ENCODE peak calls at places on chromosome 15, in five cellular contexts. L, U, P, S and A are unnamed samples.

GRCh38 chr15:99985878-99986277 is 252.6 kb upstream of the LYSMD4 start:
- DNase-seq in U (no peak), P (no peak), L (no peak), S (no peak), A (no peak)

GRCh38 chr15:52653451-52653964 is 25.7 kb downstream of the ATOSA start:
- DNase-seq in S (peak; percentile 47), P (no peak), L (peak; percentile 91), U (peak; percentile 20), A (no peak)

GRCh38 chr15:81950841-81951414 is 94.9 kb downstream of the MEX3B start:
- DNase-seq in P (no peak), L (no peak), U (peak; percentile 21), S (no peak), A (no peak)

GRCh38 chr15:45187894-45188830 is at the start of gene SHF:
- DNase-seq in S (peak; percentile 95), U (peak; percentile 75), L (peak; percentile 49), P (peak; percentile 77), A (peak; percentile 79)

GRCh38 chr15:26974120-26974780 is 3.3 kb downstream of the GABRG3 start:
- DNase-seq in P (peak; percentile 57), S (peak; percentile 55), L (no peak), U (peak; percentile 87), A (peak; percentile 57)

GRCh38 chr15:87609474-87609873 is 647.1 kb downstream of the NTRK3 start:
- DNase-seq in L (peak; percentile 75), P (no peak), S (no peak), U (no peak), A (peak; percentile 84)

GRCh38 chr15:78325092-78325843 is 14.9 kb upstream of the CRABP1 start:
- DNase-seq in L (no peak), U (no peak), P (no peak), S (peak; percentile 69), A (no peak)

GRCh38 chr15:79091204-79091867 is 756 bp upstream of the RASGRF1 start:
- DNase-seq in P (peak; percentile 67), U (peak; percentile 66), L (no peak), S (peak; percentile 75), A (peak; percentile 62)

GRCh38 chr15:59283717-59284336 is 77.2 kb downstream of the LDHAL6B start:
- DNase-seq in S (no peak), P (no peak), L (no peak), U (no peak), A (no peak)

GRCh38 chr15:47870956-47871625 is 153.8 kb downstream of the SEMA6D start:
- DNase-seq in U (no peak), L (peak; percentile 91), P (no peak), S (no peak), A (peak; percentile 48)

GRCh38 chr15:24856397-24857093 is 98.2 kb upstream of the SNRPN start:
- DNase-seq in U (peak; percentile 97), S (peak; percentile 96), P (peak; percentile 88), L (peak; percentile 87), A (no peak)

GRCh38 chr15:60602323-60602722 is 123.4 kb upstream of the ICE2 start:
- DNase-seq in S (no peak), P (no peak), L (no peak), U (no peak), A (no peak)

GRCh38 chr15:45640610-45641009 is 5.8 kb downstream of the SQOR start:
- DNase-seq in U (no peak), S (no peak), P (no peak), L (peak; percentile 95), A (peak; percentile 84)

GRCh38 chr15:25897658-25898057 is 34.5 kb upstream of the ATP10A start:
- DNase-seq in L (no peak), S (no peak), P (no peak), U (no peak), A (no peak)

GRCh38 chr15:60648928-60649679 is 170.2 kb upstream of the ICE2 start:
- DNase-seq in U (no peak), S (no peak), P (no peak), L (no peak), A (no peak)

GRCh38 chr15:96047255-96047931 is 283.1 kb upstream of the NR2F2 start:
- DNase-seq in L (peak; percentile 83), S (no peak), U (no peak), P (no peak), A (peak; percentile 80)

GRCh38 chr15:66001042-66001441 is 131.8 kb downstream of the RAB11A start:
- DNase-seq in L (no peak), S (no peak), U (no peak), P (no peak), A (no peak)

GRCh38 chr15:79942656-79943481 is 28.1 kb downstream of the BCL2A1 start:
- DNase-seq in U (no peak), L (no peak), P (no peak), S (no peak), A (no peak)

GRCh38 chr15:74817370-74817737 is 4.7 kb downstream of the LMAN1L start:
- DNase-seq in U (no peak), S (peak; percentile 33), P (no peak), L (peak; percentile 43), A (no peak)

GRCh38 chr15:101022876-101023275 is 103.7 kb downstream of the LRRK1 start:
- DNase-seq in U (no peak), S (no peak), P (no peak), L (no peak), A (no peak)

GRCh38 chr15:39230205-39230916 is 350.5 kb upstream of the THBS1 start:
- DNase-seq in L (peak; percentile 100), P (no peak), U (no peak), S (no peak), A (peak; percentile 58)

GRCh38 chr15:85763157-85763556 is 31.6 kb downstream of the KLHL25 start:
- DNase-seq in S (no peak), P (no peak), L (no peak), U (no peak), A (peak; percentile 82)

GRCh38 chr15:65333441-65333820 is 29.0 kb downstream of the RNU5B-1 start:
- DNase-seq in L (no peak), P (no peak), S (no peak), U (no peak), A (peak; percentile 76)

GRCh38 chr15:39770748-39771689 is 11.6 kb downstream of the FSIP1 start:
- DNase-seq in S (no peak), L (no peak), U (no peak), P (no peak), A (peak; percentile 96)

GRCh38 chr15:85792872-85793621 is 1.7 kb downstream of the KLHL25 start:
- DNase-seq in L (no peak), S (no peak), P (no peak), U (no peak), A (no peak)

GRCh38 chr15:100614918-100615317 is 12.5 kb downstream of the ASB7 start:
- DNase-seq in U (no peak), L (no peak), S (no peak), P (no peak), A (no peak)

GRCh38 chr15:25368855-25369254 is 70.0 kb downstream of the UBE3A start:
- DNase-seq in U (no peak), L (no peak), P (no peak), S (no peak), A (no peak)

GRCh38 chr15:40363611-40364010 is 5.6 kb downstream of the DISP2 start:
- DNase-seq in S (no peak), U (no peak), P (no peak), L (no peak), A (peak; percentile 71)

GRCh38 chr15:95511680-95512079 is 818.8 kb upstream of the NR2F2 start:
- DNase-seq in P (no peak), L (peak; percentile 30), S (no peak), U (no peak), A (no peak)

GRCh38 chr15:85305050-85305449 is 75.4 kb upstream of the AKAP13 start:
- DNase-seq in P (no peak), L (no peak), U (no peak), S (no peak), A (no peak)

GRCh38 chr15:52256366-52256765 is 39.2 kb downstream of the MYO5C start:
- DNase-seq in L (peak; percentile 90), U (peak; percentile 87), P (peak; percentile 79), S (peak; percentile 65), A (no peak)

GRCh38 chr15:48536681-48537091 is 108.8 kb downstream of the FBN1 start:
- DNase-seq in L (peak; percentile 96), S (no peak), U (no peak), P (no peak), A (no peak)

GRCh38 chr15:35751421-35752133 is 205.6 kb upstream of the DPH6 start:
- DNase-seq in U (peak; percentile 93), S (peak; percentile 88), L (peak; percentile 85), P (peak; percentile 87), A (no peak)

GRCh38 chr15:38610748-38611147 is 46.1 kb upstream of the RASGRP1 start:
- DNase-seq in L (no peak), P (no peak), S (no peak), U (no peak), A (no peak)

GRCh38 chr15:92910451-92910850 is 10.3 kb downstream of the CHD2 start:
- DNase-seq in S (no peak), P (no peak), U (no peak), L (no peak), A (no peak)
- H3K79me2 ChIP-seq in S (peaks cover 100% of the 10 kb centered on the region), P (peaks cover 21% of the 10 kb centered on the region), U (peaks cover 96% of the 10 kb centered on the region), L (peaks cover 97% of the 10 kb centered on the region), A (peaks cover 98% of the 10 kb centered on the region)

DNA sequence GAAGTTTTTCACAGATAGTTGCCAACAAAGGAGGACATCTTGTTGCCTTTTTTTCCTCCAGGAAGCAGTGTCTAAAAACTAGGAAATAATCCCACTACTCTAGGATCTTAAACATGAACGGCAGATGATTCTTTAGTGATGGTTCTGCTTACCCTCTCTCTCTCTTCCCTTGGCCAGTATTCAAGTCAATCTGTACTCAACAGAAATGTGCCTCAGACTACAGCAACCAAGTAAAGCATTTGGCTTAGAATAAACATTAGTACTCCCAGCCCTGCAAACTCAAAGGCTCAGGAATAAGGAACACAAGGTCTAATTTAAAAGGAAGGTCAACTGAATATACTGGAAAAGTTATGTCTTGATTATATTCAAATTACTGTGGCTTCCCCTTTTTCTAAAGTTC is 8.7 kb downstream of the NPTN start:
- DNase-seq in U (no peak), S (no peak), L (no peak), P (no peak), A (no peak)
- H4K20me1 ChIP-seq in U (peaks cover 19% of the 10 kb centered on the region), S (peaks cover 82% of the 10 kb centered on the region), L (peaks cover 24% of the 10 kb centered on the region), P (peaks cover 11% of the 10 kb centered on the region), A (peaks cover 58% of the 10 kb centered on the region)

GRCh38 chr15:42490743-42491539 is at the start of gene ZNF106:
- DNase-seq in L (peak; percentile 93), S (peak; percentile 95), U (peak; percentile 96), P (peak; percentile 95), A (peak; percentile 96)
- TF ChIP-seq CTCF in L (peak; percentile 14), S (peak; percentile 38), U (no peak), P (peak; percentile 9), A (no peak)

GRCh38 chr15:91101356-91101920 is 1.4 kb downstream of the SV2B start:
- DNase-seq in L (no peak), P (no peak), U (no peak), S (no peak), A (no peak)

GRCh38 chr15:91098451-91098850 is 1.6 kb upstream of the SV2B start:
- DNase-seq in L (no peak), U (peak; percentile 31), S (no peak), P (no peak), A (no peak)

GRCh38 chr15:91100561-91101355 is 701 bp downstream of the SV2B start:
- DNase-seq in U (peak; percentile 18), S (peak; percentile 23), P (peak; percentile 50), L (peak; percentile 24), A (peak; percentile 55)

GRCh38 chr15:91102546-91103330 is 2.7 kb downstream of the SV2B start:
- DNase-seq in S (no peak), U (no peak), L (no peak), P (no peak), A (no peak)

GRCh38 chr15:91099616-91100560 is at the start of gene SV2B:
- DNase-seq in U (peak; percentile 77), S (peak; percentile 83), P (peak; percentile 75), L (peak; percentile 7), A (peak; percentile 79)
- H3K79me2 ChIP-seq in U (no peaks in the 10 kb centered on the region), S (no peaks in the 10 kb centered on the region), P (no peaks in the 10 kb centered on the region), L (no peaks in the 10 kb centered on the region), A (no peaks in the 10 kb centered on the region)

GRCh38 chr15:63070681-63071129 is 28.2 kb downstream of the TPM1 start:
- DNase-seq in S (no peak), P (no peak), U (no peak), L (no peak), A (no peak)
- H4K20me1 ChIP-seq in S (peaks cover 12% of the 10 kb centered on the region), P (no peaks in the 10 kb centered on the region), U (no peaks in the 10 kb centered on the region), L (no peaks in the 10 kb centered on the region), A (peaks cover 34% of the 10 kb centered on the region)